ENCODE peak calls at places on chromosomes 2 and 18, in six cellular contexts. One of them, this sample, is unnamed.

GRCh38 chr2:3101704-3102055 is 275.9 kb downstream of the EIPR1 start:
- DNase-seq in IMR-90: no peak
- DNase-seq in keratinocyte: no peak
- DNase-seq in right atrium auricular region: peak; percentile 34
- DNase-seq in right cardiac atrium: no peak
- DNase-seq in breast epithelium: no peak
- DNase-seq in this sample: no peak

GRCh38 chr2:191728710-191729597 is 51.0 kb downstream of the NABP1 start:
- DNase-seq in IMR-90: peak; percentile 49
- DNase-seq in keratinocyte: peak; percentile 7
- DNase-seq in right atrium auricular region: no peak
- DNase-seq in right cardiac atrium: no peak
- DNase-seq in breast epithelium: no peak
- DNase-seq in this sample: no peak

GRCh38 chr18:54718436-54718773 is 109.9 kb upstream of the RAB27B start:
- DNase-seq in IMR-90: no peak
- DNase-seq in keratinocyte: no peak
- DNase-seq in right atrium auricular region: no peak
- DNase-seq in right cardiac atrium: no peak
- DNase-seq in breast epithelium: no peak
- DNase-seq in this sample: no peak

GRCh38 chr2:163594572-163594971 is 141.2 kb downstream of the FIGN start:
- DNase-seq in IMR-90: no peak
- DNase-seq in keratinocyte: no peak
- DNase-seq in right atrium auricular region: no peak
- DNase-seq in right cardiac atrium: no peak
- DNase-seq in breast epithelium: no peak
- DNase-seq in this sample: no peak

GRCh38 chr2:74516070-74516633 is 1.9 kb downstream of the TLX2 start:
- DNase-seq in IMR-90: peak; percentile 11
- DNase-seq in keratinocyte: no peak
- DNase-seq in right atrium auricular region: no peak
- DNase-seq in right cardiac atrium: peak; percentile 86
- DNase-seq in breast epithelium: no peak
- DNase-seq in this sample: peak; percentile 69

GRCh38 chr2:113202305-113203216 is 28.8 kb downstream of the PSD4 start:
- DNase-seq in IMR-90: no peak
- DNase-seq in keratinocyte: no peak
- DNase-seq in right atrium auricular region: no peak
- DNase-seq in right cardiac atrium: no peak
- DNase-seq in breast epithelium: no peak
- DNase-seq in this sample: peak; percentile 30

GRCh38 chr2:20397811-20398447 is 47.3 kb upstream of the PUM2 start:
- DNase-seq in IMR-90: no peak
- DNase-seq in keratinocyte: no peak
- DNase-seq in right atrium auricular region: peak; percentile 55
- DNase-seq in right cardiac atrium: no peak
- DNase-seq in breast epithelium: no peak
- DNase-seq in this sample: no peak

GRCh38 chr2:5915926-5916325 is 223.7 kb downstream of the SOX11 start:
- DNase-seq in IMR-90: peak; percentile 54
- DNase-seq in keratinocyte: no peak
- DNase-seq in right atrium auricular region: no peak
- DNase-seq in right cardiac atrium: no peak
- DNase-seq in breast epithelium: peak; percentile 57
- DNase-seq in this sample: no peak

GRCh38 chr18:63290456-63291200 is 28.9 kb downstream of the BCL2 start:
- DNase-seq in IMR-90: no peak
- DNase-seq in keratinocyte: no peak
- DNase-seq in right atrium auricular region: peak; percentile 28
- DNase-seq in right cardiac atrium: no peak
- DNase-seq in breast epithelium: no peak
- DNase-seq in this sample: no peak

GRCh38 chr2:170248574-170249393 is 70.8 kb downstream of the MYO3B start:
- DNase-seq in IMR-90: no peak
- DNase-seq in keratinocyte: no peak
- DNase-seq in right atrium auricular region: no peak
- DNase-seq in right cardiac atrium: no peak
- DNase-seq in breast epithelium: no peak
- DNase-seq in this sample: no peak

GRCh38 chr2:1717129-1717528 is 27.2 kb downstream of the PXDN start:
- DNase-seq in IMR-90: no peak
- DNase-seq in keratinocyte: peak; percentile 86
- DNase-seq in right atrium auricular region: peak; percentile 85
- DNase-seq in right cardiac atrium: peak; percentile 81
- DNase-seq in breast epithelium: peak; percentile 95
- DNase-seq in this sample: no peak

GRCh38 chr18:23992119-23992940 is 22.2 kb upstream of the TTC39C start:
- DNase-seq in IMR-90: peak; percentile 38
- DNase-seq in keratinocyte: no peak
- DNase-seq in right atrium auricular region: no peak
- DNase-seq in right cardiac atrium: peak; percentile 68
- DNase-seq in breast epithelium: peak; percentile 79
- DNase-seq in this sample: peak; percentile 80

GRCh38 chr2:10016802-10017258 is 26.5 kb upstream of the KLF11 start:
- DNase-seq in IMR-90: no peak
- DNase-seq in keratinocyte: no peak
- DNase-seq in right atrium auricular region: no peak
- DNase-seq in right cardiac atrium: no peak
- DNase-seq in breast epithelium: no peak
- DNase-seq in this sample: no peak

GRCh38 chr2:201108341-201108740 is 7.6 kb upstream of the CFLAR start:
- DNase-seq in IMR-90: no peak
- DNase-seq in keratinocyte: no peak
- DNase-seq in right atrium auricular region: no peak
- DNase-seq in right cardiac atrium: no peak
- DNase-seq in breast epithelium: no peak
- DNase-seq in this sample: no peak

GRCh38 chr2:898319-898718 is 52.3 kb upstream of the SNTG2 start:
- DNase-seq in IMR-90: no peak
- DNase-seq in keratinocyte: no peak
- DNase-seq in right atrium auricular region: peak; percentile 38
- DNase-seq in right cardiac atrium: no peak
- DNase-seq in breast epithelium: no peak
- DNase-seq in this sample: no peak

GRCh38 chr2:229974271-229974670 is 52.0 kb downstream of the FBXO36 start:
- DNase-seq in IMR-90: peak; percentile 78
- DNase-seq in keratinocyte: no peak
- DNase-seq in right atrium auricular region: no peak
- DNase-seq in right cardiac atrium: peak; percentile 68
- DNase-seq in breast epithelium: no peak
- DNase-seq in this sample: no peak

GRCh38 chr2:161604901-161605300 is 19.3 kb upstream of the SLC4A10 start:
- DNase-seq in IMR-90: no peak
- DNase-seq in keratinocyte: no peak
- DNase-seq in right atrium auricular region: no peak
- DNase-seq in right cardiac atrium: no peak
- DNase-seq in breast epithelium: no peak
- DNase-seq in this sample: no peak

GRCh38 chr2:144430722-144431163 is 89.2 kb downstream of the ZEB2 start:
- DNase-seq in IMR-90: peak; percentile 65
- DNase-seq in keratinocyte: no peak
- DNase-seq in right atrium auricular region: no peak
- DNase-seq in right cardiac atrium: peak; percentile 71
- DNase-seq in breast epithelium: no peak
- DNase-seq in this sample: no peak

GRCh38 chr2:109459485-109459884 is 154.3 kb downstream of the SEPTIN10 start:
- DNase-seq in IMR-90: no peak
- DNase-seq in keratinocyte: no peak
- DNase-seq in right atrium auricular region: no peak
- DNase-seq in right cardiac atrium: no peak
- DNase-seq in breast epithelium: no peak
- DNase-seq in this sample: no peak

GRCh38 chr2:213764849-213765248 is 480.6 kb downstream of the SPAG16 start:
- DNase-seq in IMR-90: no peak
- DNase-seq in keratinocyte: no peak
- DNase-seq in right atrium auricular region: no peak
- DNase-seq in right cardiac atrium: no peak
- DNase-seq in breast epithelium: no peak
- DNase-seq in this sample: no peak

GRCh38 chr2:15811367-15811766 is 129.0 kb upstream of the MYCN start:
- DNase-seq in IMR-90: no peak
- DNase-seq in keratinocyte: no peak
- DNase-seq in right atrium auricular region: no peak
- DNase-seq in right cardiac atrium: no peak
- DNase-seq in breast epithelium: no peak
- DNase-seq in this sample: no peak

GRCh38 chr2:149894760-149895159 is 307.2 kb upstream of the MMADHC start:
- DNase-seq in IMR-90: peak; percentile 47
- DNase-seq in keratinocyte: peak; percentile 79
- DNase-seq in right atrium auricular region: no peak
- DNase-seq in right cardiac atrium: no peak
- DNase-seq in breast epithelium: no peak
- DNase-seq in this sample: no peak

GRCh38 chr2:54638103-54638502 is 85.4 kb upstream of the EML6 start:
- DNase-seq in IMR-90: no peak
- DNase-seq in keratinocyte: no peak
- DNase-seq in right atrium auricular region: no peak
- DNase-seq in right cardiac atrium: no peak
- DNase-seq in breast epithelium: no peak
- DNase-seq in this sample: no peak

GRCh38 chr2:237695201-237695780 is 67.9 kb downstream of the LRRFIP1 start:
- DNase-seq in IMR-90: peak; percentile 99
- DNase-seq in keratinocyte: peak; percentile 85
- DNase-seq in right atrium auricular region: no peak
- DNase-seq in right cardiac atrium: no peak
- DNase-seq in breast epithelium: no peak
- DNase-seq in this sample: no peak

DNA sequence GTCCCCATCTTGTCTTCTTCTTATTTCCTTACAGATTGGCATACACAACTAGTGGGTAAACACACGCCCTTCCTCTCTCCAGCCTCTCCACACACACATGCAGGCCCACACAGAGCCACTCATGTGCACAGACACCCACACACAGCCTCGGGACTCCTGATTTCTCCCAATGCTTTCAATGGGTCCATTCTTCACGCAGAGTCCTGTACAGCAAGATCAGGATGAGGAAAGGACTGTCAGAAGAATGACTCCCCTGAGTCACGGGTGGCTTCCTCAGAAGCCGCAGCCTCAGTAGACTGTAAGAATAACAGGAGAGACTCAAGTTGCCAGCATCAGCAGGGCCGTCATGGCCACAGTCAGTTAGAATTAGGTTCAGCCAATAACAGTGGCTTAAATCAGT is 109.1 kb upstream of the GLI2 start:
- DNase-seq in IMR-90: no peak
- DNase-seq in keratinocyte: no peak
- DNase-seq in right atrium auricular region: no peak
- DNase-seq in right cardiac atrium: no peak
- DNase-seq in breast epithelium: no peak
- DNase-seq in this sample: no peak
- H3K4me1 ChIP-seq in IMR-90: peaks cover under 1% of the 10 kb centered on the region
- H3K4me1 ChIP-seq in keratinocyte: peaks cover 9% of the 10 kb centered on the region
- H3K4me1 ChIP-seq in right atrium auricular region: no peaks in the 10 kb centered on the region
- H3K4me1 ChIP-seq in right cardiac atrium: no peaks in the 10 kb centered on the region
- H3K4me1 ChIP-seq in breast epithelium: no peaks in the 10 kb centered on the region
- H3K4me1 ChIP-seq in this sample: no peaks in the 10 kb centered on the region

GRCh38 chr18:53715243-53715853 is 509.1 kb downstream of the MBD2 start:
- DNase-seq in IMR-90: no peak
- DNase-seq in keratinocyte: no peak
- DNase-seq in right atrium auricular region: no peak
- DNase-seq in right cardiac atrium: no peak
- DNase-seq in breast epithelium: no peak
- DNase-seq in this sample: no peak

DNA sequence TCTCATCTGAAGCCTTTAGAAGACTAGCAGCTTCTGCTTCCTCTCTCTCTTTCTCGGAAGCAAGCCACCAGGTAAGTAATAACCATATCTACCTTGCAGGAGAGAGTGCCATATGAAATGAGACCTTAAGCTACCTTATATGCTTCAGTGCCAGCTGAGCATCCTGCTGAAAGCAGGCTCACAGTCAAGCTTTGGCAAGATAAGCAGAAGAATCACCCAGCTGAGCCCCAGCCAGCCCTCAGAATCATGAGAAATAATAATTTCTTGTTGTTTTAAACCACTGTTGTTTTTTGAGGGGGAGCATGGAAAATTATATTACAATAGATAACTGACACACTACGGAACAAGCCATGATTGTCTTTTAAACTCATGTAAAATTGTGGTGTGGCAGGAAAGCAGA is 514.4 kb downstream of the MBD2 start:
- DNase-seq in IMR-90: no peak
- DNase-seq in keratinocyte: no peak
- DNase-seq in right atrium auricular region: no peak
- DNase-seq in right cardiac atrium: no peak
- DNase-seq in breast epithelium: no peak
- DNase-seq in this sample: no peak
- H3K9me3 ChIP-seq in IMR-90: peaks cover 2% of the 10 kb centered on the region
- H3K9me3 ChIP-seq in keratinocyte: no peaks in the 10 kb centered on the region
- H3K9me3 ChIP-seq in right atrium auricular region: peaks cover 10% of the 10 kb centered on the region
- H3K9me3 ChIP-seq in right cardiac atrium: no peaks in the 10 kb centered on the region
- H3K9me3 ChIP-seq in breast epithelium: peaks cover 13% of the 10 kb centered on the region
- H3K9me3 ChIP-seq in this sample: peaks cover 14% of the 10 kb centered on the region

GRCh38 chr2:30240162-30240696 is 8.9 kb downstream of the LBH start:
- DNase-seq in IMR-90: no peak
- DNase-seq in keratinocyte: no peak
- DNase-seq in right atrium auricular region: no peak
- DNase-seq in right cardiac atrium: no peak
- DNase-seq in breast epithelium: no peak
- DNase-seq in this sample: no peak
- H3K4me1 ChIP-seq in IMR-90: peaks cover 48% of the 10 kb centered on the region
- H3K4me1 ChIP-seq in keratinocyte: no peaks in the 10 kb centered on the region
- H3K4me1 ChIP-seq in right atrium auricular region: no peaks in the 10 kb centered on the region
- H3K4me1 ChIP-seq in right cardiac atrium: peaks cover 14% of the 10 kb centered on the region
- H3K4me1 ChIP-seq in breast epithelium: no peaks in the 10 kb centered on the region
- H3K4me1 ChIP-seq in this sample: peaks cover 29% of the 10 kb centered on the region

GRCh38 chr18:80026363-80026762 is 7.9 kb upstream of the RBFA start:
- DNase-seq in IMR-90: no peak
- DNase-seq in keratinocyte: no peak
- DNase-seq in right atrium auricular region: no peak
- DNase-seq in right cardiac atrium: no peak
- DNase-seq in breast epithelium: no peak
- DNase-seq in this sample: no peak

GRCh38 chr18:80022613-80023012 is 11.6 kb upstream of the RBFA start:
- DNase-seq in IMR-90: peak; percentile 24
- DNase-seq in keratinocyte: no peak
- DNase-seq in right atrium auricular region: no peak
- DNase-seq in right cardiac atrium: no peak
- DNase-seq in breast epithelium: no peak
- DNase-seq in this sample: no peak

DNA sequence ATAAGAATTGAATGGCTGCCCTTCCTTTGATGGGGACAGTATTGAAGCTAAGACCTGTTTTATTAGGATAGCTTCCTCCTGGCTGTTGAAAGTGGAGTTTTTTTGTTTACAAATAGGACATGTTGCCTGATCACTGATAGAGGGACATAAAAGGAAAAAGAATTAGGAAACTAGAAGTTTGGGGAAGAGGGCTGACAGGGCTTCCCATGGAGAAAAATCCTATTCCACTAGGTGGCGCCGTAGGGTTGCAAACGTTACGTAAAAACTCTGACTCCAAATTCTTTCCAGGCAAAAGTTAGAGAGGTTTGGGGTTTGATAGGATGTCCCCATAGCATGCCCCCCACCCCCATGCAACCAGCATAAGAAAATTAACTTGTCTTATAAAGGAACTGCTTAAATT is 11.1 kb upstream of the RBFA start:
- DNase-seq in IMR-90: no peak
- DNase-seq in keratinocyte: no peak
- DNase-seq in right atrium auricular region: no peak
- DNase-seq in right cardiac atrium: no peak
- DNase-seq in breast epithelium: no peak
- DNase-seq in this sample: no peak
- H3K9me3 ChIP-seq in IMR-90: peaks cover 53% of the 10 kb centered on the region
- H3K9me3 ChIP-seq in keratinocyte: peaks cover 9% of the 10 kb centered on the region
- H3K9me3 ChIP-seq in right atrium auricular region: peaks cover 88% of the 10 kb centered on the region
- H3K9me3 ChIP-seq in right cardiac atrium: peaks cover 14% of the 10 kb centered on the region
- H3K9me3 ChIP-seq in breast epithelium: peaks cover 95% of the 10 kb centered on the region
- H3K9me3 ChIP-seq in this sample: peaks cover 21% of the 10 kb centered on the region

GRCh38 chr2:44936715-44937687 is 4.5 kb upstream of the SIX3 start:
- DNase-seq in IMR-90: no peak
- DNase-seq in keratinocyte: no peak
- DNase-seq in right atrium auricular region: no peak
- DNase-seq in right cardiac atrium: no peak
- DNase-seq in breast epithelium: peak; percentile 43
- DNase-seq in this sample: no peak
- H3K4me1 ChIP-seq in IMR-90: no peaks in the 10 kb centered on the region
- H3K4me1 ChIP-seq in keratinocyte: peaks cover 7% of the 10 kb centered on the region
- H3K4me1 ChIP-seq in right atrium auricular region: no peaks in the 10 kb centered on the region
- H3K4me1 ChIP-seq in right cardiac atrium: no peaks in the 10 kb centered on the region
- H3K4me1 ChIP-seq in breast epithelium: peaks cover 22% of the 10 kb centered on the region
- H3K4me1 ChIP-seq in this sample: no peaks in the 10 kb centered on the region